ENCODE peak calls at places on chromosomes 6 and 20, in ten cellular contexts. Y, O, P, X, B, J, H, K, C and F are unnamed samples.

GRCh38 chr6:14871196-14871595 is 374.7 kb upstream of the JARID2 start:
- DNase-seq in Y (peak), O (no peak), P (no peak), X (peak), B (no peak), J (no peak), H (peak), K (no peak), C (no peak), F (no peak)

GRCh38 chr6:88870728-88871330 is 92.6 kb downstream of the RNGTT start:
- DNase-seq in Y (no peak), O (peak), P (peak), X (peak), B (no peak), J (peak), H (peak), K (peak), C (no peak), F (peak)

GRCh38 chr6:106557837-106558236 is 71.5 kb downstream of the RTN4IP1 start:
- DNase-seq in Y (no peak), O (no peak), P (peak), X (no peak), B (no peak), J (no peak), H (peak), K (no peak), C (no peak), F (no peak)

GRCh38 chr20:25270829-25271251 is 23.0 kb downstream of the PYGB start:
- DNase-seq in Y (peak), O (no peak), P (no peak), X (no peak), B (no peak), J (peak), H (no peak), K (no peak), C (no peak), F (no peak)

GRCh38 chr6:67112120-67112519 is 1405.1 kb upstream of the EYS start:
- DNase-seq in Y (no peak), O (no peak), P (peak), X (peak), B (no peak), J (no peak), H (no peak), K (no peak), C (no peak), F (no peak)

GRCh38 chr6:155026366-155027045 is 31.4 kb downstream of the TIAM2 start:
- DNase-seq in Y (no peak), O (peak), P (peak), X (peak), B (peak), J (no peak), H (peak), K (peak), C (no peak), F (peak)

GRCh38 chr6:158011478-158011920 is 29.8 kb downstream of the SYNJ2 start:
- DNase-seq in Y (peak), O (no peak), P (peak), X (peak), B (no peak), J (no peak), H (no peak), K (peak), C (no peak), F (no peak)

GRCh38 chr6:156511051-156511450 is 266.1 kb upstream of the ARID1B start:
- DNase-seq in Y (no peak), O (no peak), P (no peak), X (no peak), B (no peak), J (no peak), H (no peak), K (no peak), C (no peak), F (no peak)

GRCh38 chr20:54151073-54151436 is 22.7 kb downstream of the CYP24A1 start:
- DNase-seq in Y (no peak), O (no peak), P (no peak), X (no peak), B (no peak), J (no peak), H (no peak), K (no peak), C (no peak), F (no peak)

GRCh38 chr20:35791823-35792222 is 20.0 kb downstream of the PHF20 start:
- DNase-seq in Y (no peak), O (no peak), P (peak), X (peak), B (peak), J (no peak), H (peak), K (peak), C (no peak), F (peak)

GRCh38 chr6:3750324-3751018 is 1.0 kb downstream of the PXDC1 start:
- DNase-seq in Y (peak), O (peak), P (peak), X (peak), B (no peak), J (peak), H (peak), K (peak), C (peak), F (no peak)

GRCh38 chr6:3752538-3753227 is 1.2 kb upstream of the PXDC1 start:
- DNase-seq in Y (no peak), O (no peak), P (no peak), X (no peak), B (no peak), J (no peak), H (no peak), K (no peak), C (no peak), F (no peak)

GRCh38 chr6:3749991-3750323 is 1.6 kb downstream of the PXDC1 start:
- DNase-seq in Y (peak), O (peak), P (peak), X (peak), B (no peak), J (peak), H (peak), K (peak), C (no peak), F (no peak)

GRCh38 chr6:3751730-3752537 is 421 bp upstream of the PXDC1 start:
- DNase-seq in Y (peak), O (peak), P (peak), X (peak), B (no peak), J (peak), H (peak), K (peak), C (peak), F (no peak)

GRCh38 chr6:3751019-3751729 is at the start of gene PXDC1:
- DNase-seq in Y (no peak), O (no peak), P (peak), X (no peak), B (no peak), J (no peak), H (peak), K (peak), C (no peak), F (no peak)
- H3K4me3 ChIP-seq in Y (peak), O (peak), P (peak), X (peak), B (peak), J (peak), H (peak), K (peak), C (peak), F (peak)

GRCh38 chr6:136780972-136781371 is 11.3 kb downstream of the MAP3K5 start:
- DNase-seq in Y (no peak), O (no peak), P (no peak), X (no peak), B (no peak), J (no peak), H (no peak), K (no peak), C (no peak), F (no peak)
- TF ChIP-seq CTCF in Y (no peak), O (no peak), P (no peak), X (no peak), B (no peak), J (no peak), H (no peak), K (no peak), C (no peak), F (no peak)

GRCh38 chr6:11769244-11769643 is 9.4 kb downstream of the ADTRP start:
- DNase-seq in Y (no peak), O (peak), P (no peak), X (peak), B (no peak), J (no peak), H (peak), K (peak), C (no peak), F (no peak)
- H3K4me3 ChIP-seq in Y (no peak), O (no peak), P (no peak), X (no peak), B (no peak), J (no peak), H (no peak), K (no peak), C (no peak), F (no peak)

GRCh38 chr6:36924131-36924530 is 30.4 kb upstream of the PI16 start:
- DNase-seq in Y (no peak), O (no peak), P (peak), X (peak), B (no peak), J (no peak), H (peak), K (no peak), C (no peak), F (no peak)
- TF ChIP-seq CTCF in Y (no peak), O (no peak), P (no peak), X (no peak), B (no peak), J (no peak), H (no peak), K (no peak), C (no peak), F (no peak)

DNA sequence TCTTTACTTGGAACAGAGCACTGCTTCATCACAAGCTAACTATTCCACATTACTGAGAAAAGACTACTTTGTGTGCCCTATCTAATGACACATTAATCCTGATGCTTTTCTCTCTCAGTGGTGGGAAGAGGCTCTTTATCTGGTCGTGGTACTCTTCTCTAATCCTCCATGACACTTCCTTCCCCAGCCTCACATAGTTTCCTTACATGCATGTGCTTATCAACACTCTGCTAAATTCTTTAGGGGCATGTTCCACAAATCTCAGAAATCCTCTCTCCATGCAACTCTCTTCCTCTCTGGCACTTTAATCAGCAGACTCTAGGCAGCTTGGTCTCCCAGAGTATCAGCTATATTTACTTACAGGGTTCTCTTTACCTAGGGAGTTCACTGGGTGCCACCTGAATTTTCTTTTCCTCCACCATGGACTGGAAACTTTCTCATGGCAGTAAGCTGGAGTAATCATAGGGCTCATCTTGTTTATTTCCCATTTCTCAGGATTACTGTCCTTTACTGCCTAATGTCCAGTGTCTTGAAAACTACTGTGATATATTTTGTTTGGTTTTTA is 27.0 kb upstream of the SLC22A2 start:
- DNase-seq in Y (no peak), O (no peak), P (no peak), X (no peak), B (no peak), J (no peak), H (no peak), K (no peak), C (no peak), F (no peak)
- H3K4me3 ChIP-seq in Y (no peak), O (no peak), P (no peak), X (no peak), B (no peak), J (no peak), H (no peak), K (no peak), C (no peak), F (no peak)

GRCh38 chr6:1995521-1996110 is 249.8 kb downstream of the GMDS start:
- DNase-seq in Y (no peak), O (no peak), P (no peak), X (peak), B (no peak), J (no peak), H (no peak), K (no peak), C (no peak), F (no peak)
- TF ChIP-seq CTCF in Y (no peak), O (no peak), P (no peak), X (no peak), B (no peak), J (no peak), H (no peak), K (peak), C (no peak), F (no peak)